ENCODE peak calls at places on chromosomes 5 and 9, in eight cellular contexts. A is SK-N-SH, T is A549, L is HepG2, Q is GM12878, P is HCT116, J is K562, X is H1. I is an unnamed sample.

GRCh38 chr5:71751422-71751821 is 32.3 kb downstream of the CARTPT start:
- DNase-seq in A (no peak), T (no peak), L (no peak), Q (no peak), P (no peak), J (no peak), X (no peak), I (no peak)

GRCh38 chr5:160173-160510 is 31.2 kb upstream of the LRRC14B start:
- DNase-seq in A (no peak), T (no peak), L (no peak), Q (no peak), P (no peak), J (no peak), X (no peak), I (no peak)

GRCh38 chr9:38041564-38042267 is 27.3 kb downstream of the SHB start:
- DNase-seq in A (no peak), T (no peak), L (no peak), Q (no peak), P (no peak), J (no peak), X (no peak), I (no peak)

GRCh38 chr9:22156586-22156985 is 147.5 kb upstream of the CDKN2B start:
- DNase-seq in A (no peak), T (no peak), L (no peak), Q (no peak), P (no peak), J (no peak), X (no peak), I (no peak)

GRCh38 chr5:6606884-6607558 is 25.8 kb downstream of the NSUN2 start:
- DNase-seq in A (no peak), T (no peak), L (no peak), Q (no peak), P (no peak), J (no peak), X (no peak), I (no peak)

GRCh38 chr5:164202338-164202737 is 696.9 kb downstream of the MAT2B start:
- DNase-seq in A (no peak), T (no peak), L (no peak), Q (no peak), P (no peak), J (no peak), X (no peak), I (peak; percentile 27)

GRCh38 chr9:126543490-126543889 is 70.2 kb upstream of the LMX1B start:
- DNase-seq in A (no peak), T (no peak), L (no peak), Q (no peak), P (no peak), J (no peak), X (no peak), I (no peak)

GRCh38 chr5:68884893-68885292 is 208.9 kb upstream of the SLC30A5 start:
- DNase-seq in A (peak; percentile 36), T (peak; percentile 33), L (peak; percentile 13), Q (no peak), P (peak; percentile 7), J (peak; percentile 8), X (no peak), I (peak; percentile 5)

GRCh38 chr5:142287096-142287972 is 37.5 kb downstream of the SPRY4 start:
- DNase-seq in A (no peak), T (no peak), L (no peak), Q (peak; percentile 5), P (no peak), J (no peak), X (no peak), I (peak; percentile 79)

GRCh38 chr5:6714221-6715041 is 1.2 kb downstream of the TENT4A start:
- DNase-seq in A (peak; percentile 78), T (peak; percentile 38), L (no peak), Q (no peak), P (no peak), J (peak; percentile 45), X (peak; percentile 50), I (peak; percentile 12)

GRCh38 chr5:72498284-72498683 is 8.9 kb downstream of the ZNF366 start:
- DNase-seq in A (no peak), T (no peak), L (no peak), Q (no peak), P (no peak), J (no peak), X (no peak), I (peak; percentile 67)

GRCh38 chr5:135154197-135154596 is 120.2 kb upstream of the PITX1 start:
- DNase-seq in A (no peak), T (no peak), L (peak; percentile 77), Q (no peak), P (no peak), J (no peak), X (no peak), I (no peak)

GRCh38 chr5:123951204-123951977 is 439.4 kb downstream of the CSNK1G3 start:
- DNase-seq in A (no peak), T (no peak), L (no peak), Q (no peak), P (peak; percentile 39), J (no peak), X (no peak), I (peak; percentile 14)

GRCh38 chr9:136769710-136770191 is 5.4 kb upstream of the LCN15 start:
- DNase-seq in A (peak; percentile 96), T (peak; percentile 72), L (no peak), Q (no peak), P (no peak), J (peak; percentile 78), X (peak; percentile 88), I (no peak)

GRCh38 chr9:69044226-69045219 is 9.0 kb downstream of the FXN start:
- DNase-seq in A (peak; percentile 50), T (no peak), L (no peak), Q (no peak), P (no peak), J (peak; percentile 50), X (no peak), I (peak; percentile 34)

GRCh38 chr9:136651859-136652258 is 10.9 kb upstream of the EGFL7 start:
- DNase-seq in A (no peak), T (no peak), L (no peak), Q (no peak), P (no peak), J (no peak), X (no peak), I (no peak)

GRCh38 chr5:129903466-129904101 is 681 bp upstream of the CHSY3 start:
- DNase-seq in A (no peak), T (no peak), L (no peak), Q (no peak), P (no peak), J (no peak), X (peak; percentile 67), I (no peak)

GRCh38 chr9:120877276-120878034 is 467 bp upstream of the PHF19 start:
- DNase-seq in A (peak; percentile 95), T (peak; percentile 83), L (peak; percentile 54), Q (no peak), P (no peak), J (peak; percentile 98), X (peak; percentile 69), I (peak; percentile 76)

GRCh38 chr9:118395415-118395814 is 691.2 kb downstream of the TLR4 start:
- DNase-seq in A (no peak), T (no peak), L (no peak), Q (peak; percentile 65), P (no peak), J (no peak), X (no peak), I (no peak)

GRCh38 chr5:60687927-60688720 is 11.8 kb downstream of the DEPDC1B start:
- DNase-seq in A (peak; percentile 48), T (peak; percentile 50), L (peak; percentile 85), Q (no peak), P (no peak), J (peak; percentile 67), X (no peak), I (peak; percentile 32)

GRCh38 chr9:5719546-5719945 is 90.6 kb downstream of the RIC1 start:
- DNase-seq in A (no peak), T (no peak), L (no peak), Q (no peak), P (no peak), J (no peak), X (no peak), I (peak; percentile 84)

GRCh38 chr5:33807771-33808170 is 84.0 kb downstream of the ADAMTS12 start:
- DNase-seq in A (no peak), T (no peak), L (no peak), Q (no peak), P (no peak), J (no peak), X (no peak), I (no peak)

GRCh38 chr9:33439731-33440130 is 7.7 kb downstream of the AQP3 start:
- DNase-seq in A (no peak), T (no peak), L (no peak), Q (no peak), P (no peak), J (no peak), X (no peak), I (no peak)

GRCh38 chr5:82448374-82448773 is 170.2 kb upstream of the RPS23 start:
- DNase-seq in A (no peak), T (no peak), L (peak; percentile 55), Q (no peak), P (no peak), J (no peak), X (no peak), I (no peak)

GRCh38 chr5:14155075-14155474 is 11.9 kb downstream of the TRIO start:
- DNase-seq in A (no peak), T (no peak), L (no peak), Q (no peak), P (no peak), J (no peak), X (no peak), I (no peak)
- H3K4me1 ChIP-seq in A (peaks cover 56% of the 10 kb centered on the region), T (peaks cover 85% of the 10 kb centered on the region), L (peaks cover 85% of the 10 kb centered on the region), Q (peaks cover 69% of the 10 kb centered on the region), P (peaks cover 37% of the 10 kb centered on the region), J (no peaks in the 10 kb centered on the region), X (peaks cover 24% of the 10 kb centered on the region), I (peaks cover 69% of the 10 kb centered on the region)

DNA sequence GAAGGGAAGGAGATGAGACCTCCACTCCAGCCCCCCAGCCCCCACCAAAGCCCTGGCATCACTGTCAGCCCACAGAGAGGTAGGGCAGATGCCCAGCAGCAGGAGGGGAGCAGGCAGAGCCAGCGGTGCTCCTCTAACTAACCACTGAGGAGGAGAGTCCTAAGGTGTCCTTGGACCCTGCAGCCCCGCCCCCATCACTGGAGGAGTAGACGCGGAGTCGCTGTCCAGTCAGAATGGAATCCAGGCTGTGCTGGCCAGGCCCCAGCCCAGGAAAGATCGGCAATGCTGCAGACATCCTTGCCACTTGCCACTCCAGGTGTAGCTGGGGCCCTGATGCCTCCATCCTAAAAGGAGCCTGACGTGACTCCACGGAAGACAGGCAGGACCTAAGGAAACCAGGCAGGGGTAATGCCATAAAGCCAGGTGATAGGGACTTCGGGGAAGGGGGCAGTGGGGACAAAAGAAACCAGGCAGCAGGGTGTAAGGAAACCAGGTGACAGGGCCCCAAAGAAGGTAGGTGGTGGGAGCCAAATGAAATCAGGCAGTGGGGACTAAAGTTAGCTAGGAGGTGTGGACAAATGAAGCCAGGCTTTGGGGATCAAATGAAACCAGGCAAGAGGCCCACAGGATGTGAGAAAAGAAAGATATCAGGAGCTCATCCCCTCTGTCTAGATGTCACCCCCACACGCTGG is 12.4 kb downstream of the CNTFR start:
- DNase-seq in A (peak; percentile 67), T (no peak), L (no peak), Q (no peak), P (no peak), J (no peak), X (no peak), I (no peak)
- TF ChIP-seq MAX in A (no peak), T (no peak), L (no peak), Q (no peak), P (no peak), J (no peak), X (no peak), I (no peak)

GRCh38 chr5:97854871-97855762 is 672.1 kb upstream of the RIOK2 start:
- DNase-seq in A (no peak), T (no peak), L (no peak), Q (no peak), P (no peak), J (no peak), X (no peak), I (no peak)
- H3K4me3 ChIP-seq in A (no peak overlapping the region), T (no peak overlapping the region), L (no peak overlapping the region), Q (no peak overlapping the region), P (no peak overlapping the region), J (no peak overlapping the region), X (no peak overlapping the region), I (no peak overlapping the region)

GRCh38 chr5:35859101-35859661 is 2.5 kb downstream of the IL7R start:
- DNase-seq in A (no peak), T (no peak), L (no peak), Q (no peak), P (no peak), J (no peak), X (no peak), I (peak; percentile 40)
- H3K4me1 ChIP-seq in A (peaks cover 36% of the 10 kb centered on the region), T (peaks cover 14% of the 10 kb centered on the region), L (no peaks in the 10 kb centered on the region), Q (peaks cover 7% of the 10 kb centered on the region), P (no peaks in the 10 kb centered on the region), J (no peaks in the 10 kb centered on the region), X (no peaks in the 10 kb centered on the region), I (peaks cover 26% of the 10 kb centered on the region)

I was measured in endothelial cell of umbilical vein.